ENCODE peak calls at places on chromosomes 13 and 19, in nine cellular contexts. F, E, X, Y, C, H, W, B and R are unnamed samples.
A peak's percentile ranks its signal among the peaks of the same experiment; 100 is the strongest.

GRCh38 chr13:98182153-98182552 is 5.1 kb upstream of the RNF113B start:
- DNase-seq in Y (no peak), C (no peak), F (no peak), E (no peak), W (no peak), H (no peak), X (no peak), B (no peak), R (no peak)

GRCh38 chr19:35138305-35138799 is 272 bp upstream of the FXYD1 start:
- DNase-seq in W (no peak), X (no peak), Y (peak; percentile 87), B (no peak), H (no peak), F (no peak), C (no peak), E (no peak), R (peak; percentile 90)

GRCh38 chr13:112895521-112896465 is 73.2 kb upstream of the MCF2L start:
- DNase-seq in Y (no peak), B (no peak), C (no peak), F (no peak), E (no peak), X (no peak), W (no peak), H (no peak), R (peak; percentile 52)

GRCh38 chr13:37023871-37024270 is 23.3 kb downstream of the EXOSC8 start:
- DNase-seq in X (no peak), C (no peak), B (no peak), Y (no peak), F (no peak), H (no peak), E (no peak), W (no peak), R (no peak)

GRCh38 chr13:114143806-114144605 is 11.6 kb upstream of the RASA3 start:
- DNase-seq in H (peak; percentile 47), B (peak; percentile 74), X (peak; percentile 43), C (no peak), W (peak; percentile 64), E (peak; percentile 59), Y (peak; percentile 48), F (peak; percentile 61), R (no peak)

GRCh38 chr13:39616087-39616694 is 13.2 kb upstream of the LHFPL6 start:
- DNase-seq in B (peak; percentile 56), X (peak; percentile 31), W (no peak), Y (peak; percentile 74), C (no peak), F (peak; percentile 64), H (peak; percentile 55), E (no peak), R (peak; percentile 34)

GRCh38 chr13:110912651-110913051 is 2.2 kb downstream of the ANKRD10 start:
- DNase-seq in C (no peak), H (peak; percentile 22), Y (no peak), E (no peak), F (no peak), X (no peak), W (no peak), B (peak; percentile 54), R (no peak)

GRCh38 chr13:33258437-33259193 is 26.9 kb downstream of the STARD13 start:
- DNase-seq in Y (no peak), H (no peak), E (no peak), C (no peak), F (no peak), X (no peak), B (peak; percentile 82), W (no peak), R (no peak)

GRCh38 chr13:106515635-106516254 is 19.7 kb downstream of the EFNB2 start:
- DNase-seq in B (no peak), H (no peak), Y (no peak), W (no peak), X (no peak), E (no peak), C (no peak), F (no peak), R (no peak)

GRCh38 chr19:6039541-6040225 is 61.7 kb upstream of the RANBP3 start:
- DNase-seq in B (no peak), F (no peak), C (no peak), W (peak; percentile 55), E (peak; percentile 35), X (no peak), H (no peak), Y (no peak), R (no peak)

GRCh38 chr13:83819156-83819555 is 63.1 kb downstream of the SLITRK1 start:
- DNase-seq in Y (no peak), X (no peak), F (no peak), C (no peak), B (no peak), H (no peak), E (no peak), W (no peak), R (no peak)

GRCh38 chr19:44694184-44694579 is 4.8 kb upstream of the CEACAM16 start:
- DNase-seq in B (no peak), E (no peak), X (no peak), F (no peak), C (no peak), W (no peak), Y (no peak), H (peak; percentile 71), R (no peak)

GRCh38 chr13:69737129-69737935 is 370.3 kb upstream of the ATXN8OS start:
- DNase-seq in X (no peak), F (no peak), E (no peak), B (no peak), H (no peak), Y (no peak), C (no peak), W (no peak), R (no peak)
- TF ChIP-seq EP300 in X (no peak), F (no peak), E (no peak), B (no peak), H (no peak), Y (no peak), C (no peak), W (no peak), R (no peak)

GRCh38 chr13:49869514-49869913 is 66.6 kb downstream of the SPRYD7 start:
- DNase-seq in C (no peak), Y (no peak), B (peak; percentile 53), H (peak; percentile 41), F (peak; percentile 43), X (no peak), E (peak; percentile 55), W (no peak), R (no peak)

GRCh38 chr13:49865174-49865573 is 71.0 kb downstream of the SPRYD7 start:
- DNase-seq in C (no peak), W (no peak), B (no peak), H (no peak), X (no peak), F (no peak), Y (no peak), E (no peak), R (no peak)

GRCh38 chr13:49867834-49868233 is 68.3 kb downstream of the SPRYD7 start:
- DNase-seq in B (no peak), W (no peak), E (no peak), C (no peak), H (no peak), X (no peak), F (no peak), Y (no peak), R (no peak)
- TF ChIP-seq POLR2AphosphoS5 in B (no peak), W (no peak), E (no peak), C (no peak), H (no peak), X (no peak), F (no peak), Y (no peak), R (no peak)

GRCh38 chr19:51552996-51553725 is 17.9 kb upstream of the ZNF175 start:
- DNase-seq in H (peak; percentile 96), C (peak; percentile 45), B (peak; percentile 39), F (peak; percentile 40), X (peak; percentile 43), W (no peak), E (peak; percentile 73), Y (no peak), R (peak; percentile 39)
- TF ChIP-seq EP300 in H (peak; percentile 35), C (no peak), B (no peak), F (no peak), X (no peak), W (no peak), E (no peak), Y (no peak), R (no peak)

DNA sequence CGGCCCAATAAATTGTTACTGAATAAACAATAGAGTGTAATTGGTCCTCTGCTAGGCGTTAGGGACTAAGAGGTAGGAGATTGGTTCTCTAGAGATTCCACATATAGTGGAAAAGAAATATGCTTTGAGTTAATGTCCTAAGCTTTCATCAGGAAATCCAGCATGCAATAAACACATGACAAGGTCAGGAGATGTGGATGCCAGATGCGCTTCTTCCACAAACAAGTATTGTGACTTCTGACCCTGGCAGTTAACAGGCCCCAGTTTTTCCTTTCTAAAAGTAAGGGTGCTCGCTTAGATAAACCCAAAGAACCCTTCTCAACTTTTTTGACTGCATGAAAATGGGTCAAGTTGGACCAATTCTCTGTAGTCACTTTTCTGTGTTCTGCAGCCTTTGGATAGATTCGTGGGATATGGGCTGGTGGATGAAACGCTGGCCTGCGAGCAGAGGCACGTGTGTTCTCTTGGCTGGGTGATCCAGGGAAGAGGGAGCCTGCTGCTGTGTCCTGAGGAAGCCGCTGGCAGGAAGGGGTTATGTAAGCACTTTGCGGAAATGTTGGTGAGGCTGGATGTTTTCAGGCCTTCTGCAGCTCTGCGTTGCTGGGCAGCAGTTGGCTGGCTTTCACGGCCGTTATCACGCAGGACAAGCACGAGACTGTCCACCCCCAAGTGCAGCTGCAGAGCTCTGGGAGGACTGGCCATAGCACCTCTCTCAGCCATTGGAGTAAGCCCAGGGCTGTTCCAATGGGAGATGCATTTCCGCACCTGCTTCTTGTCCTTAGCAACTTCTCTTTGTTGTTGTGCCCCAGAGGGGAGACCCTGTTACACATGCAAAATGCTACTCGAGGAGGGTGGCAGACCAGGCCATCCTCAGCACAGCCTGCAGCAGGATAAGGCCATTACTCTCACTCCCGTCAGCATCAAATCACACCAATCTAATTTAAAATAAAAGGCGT is 146.8 kb upstream of the SOX21 start:
- DNase-seq in B (no peak), X (peak; percentile 30), Y (peak; percentile 80), W (peak; percentile 81), H (no peak), F (no peak), C (peak; percentile 35), E (no peak), R (peak; percentile 54)
- TF ChIP-seq POLR2AphosphoS5 in B (no peak), X (peak; percentile 14), Y (no peak), W (no peak), H (no peak), F (no peak), C (no peak), E (no peak), R (peak; percentile 75)

GRCh38 chr19:56633021-56633420 is 9.9 kb upstream of the SMIM17 start:
- DNase-seq in C (no peak), B (no peak), X (no peak), Y (no peak), W (no peak), H (no peak), F (no peak), E (no peak), R (no peak)

GRCh38 chr19:56643460-56643763 is 453 bp downstream of the SMIM17 start:
- DNase-seq in H (no peak), C (no peak), E (no peak), W (no peak), F (no peak), Y (no peak), X (no peak), B (no peak), R (no peak)

GRCh38 chr19:56642711-56643459 is at the start of gene SMIM17:
- DNase-seq in H (no peak), X (no peak), W (no peak), C (no peak), F (peak; percentile 58), E (no peak), Y (no peak), B (no peak), R (no peak)

GRCh38 chr19:56639217-56639616 is 3.7 kb upstream of the SMIM17 start:
- DNase-seq in F (no peak), X (no peak), B (no peak), H (peak; percentile 14), Y (no peak), W (no peak), E (no peak), C (no peak), R (no peak)

GRCh38 chr19:56637976-56638555 is 4.9 kb upstream of the SMIM17 start:
- DNase-seq in B (peak; percentile 54), Y (no peak), E (peak; percentile 85), F (no peak), X (no peak), H (peak; percentile 66), C (peak; percentile 28), W (no peak), R (peak; percentile 40)
- TF ChIP-seq EP300 in B (peak; percentile 85), Y (no peak), E (no peak), F (no peak), X (no peak), H (no peak), C (no peak), W (no peak), R (no peak)